ENCODE peak calls at places on chromosomes 7 and 10, in six cellular contexts. R is sigmoid colon, G is IMR-90, C is A549, O is B cell, A is heart right ventricle. D is an unnamed sample.

GRCh38 chr10:103854687-103855423 is 521 bp downstream of the SH3PXD2A start:
- DNase-seq in R (peak; percentile 78), G (peak; percentile 24), C (no peak), O (peak; percentile 65), A (peak; percentile 76), D (peak; percentile 45)

GRCh38 chr7:93148135-93148534 is at the start of gene SAMD9L:
- DNase-seq in R (no peak), G (peak; percentile 28), C (peak; percentile 4), O (peak; percentile 23), A (no peak), D (no peak)

GRCh38 chr7:158185653-158186052 is 402.0 kb downstream of the PTPRN2 start:
- DNase-seq in R (no peak), G (no peak), C (no peak), O (no peak), A (no peak), D (no peak)

GRCh38 chr10:132944510-132944909 is 2.1 kb upstream of the CFAP46 start:
- DNase-seq in R (no peak), G (no peak), C (no peak), O (no peak), A (no peak), D (no peak)

GRCh38 chr10:133377818-133378250 is 1.2 kb upstream of the PAOX start:
- DNase-seq in R (no peak), G (no peak), C (no peak), O (no peak), A (no peak), D (no peak)

GRCh38 chr7:15308831-15309230 is 253.0 kb downstream of the AGMO start:
- DNase-seq in R (no peak), G (no peak), C (no peak), O (no peak), A (no peak), D (no peak)

GRCh38 chr7:38740041-38740440 is 108.9 kb upstream of the AMPH start:
- DNase-seq in R (no peak), G (no peak), C (no peak), O (no peak), A (no peak), D (no peak)

GRCh38 chr10:31864834-31865518 is 63.7 kb downstream of the ARHGAP12 start:
- DNase-seq in R (no peak), G (peak; percentile 54), C (peak; percentile 44), O (no peak), A (no peak), D (no peak)

GRCh38 chr7:69430502-69431145 is 167.7 kb upstream of the AUTS2 start:
- DNase-seq in R (peak; percentile 73), G (no peak), C (no peak), O (peak; percentile 25), A (peak; percentile 39), D (peak; percentile 16)

GRCh38 chr7:44431091-44431608 is 59.3 kb downstream of the NUDCD3 start:
- DNase-seq in R (no peak), G (peak; percentile 28), C (peak; percentile 27), O (no peak), A (no peak), D (peak; percentile 66)

GRCh38 chr10:98848361-98848760 is 387.3 kb downstream of the HPSE2 start:
- DNase-seq in R (no peak), G (no peak), C (no peak), O (no peak), A (no peak), D (no peak)

GRCh38 chr7:26399309-26399610 is 107.6 kb downstream of the SNX10 start:
- DNase-seq in R (no peak), G (peak; percentile 2), C (peak; percentile 48), O (no peak), A (no peak), D (no peak)

GRCh38 chr10:72007246-72007892 is 43.2 kb downstream of the CHST3 start:
- DNase-seq in R (peak; percentile 78), G (no peak), C (no peak), O (no peak), A (peak; percentile 57), D (peak; percentile 49)

GRCh38 chr7:45036317-45036716 is 36.3 kb downstream of the CCM2 start:
- DNase-seq in R (no peak), G (no peak), C (no peak), O (no peak), A (no peak), D (no peak)

GRCh38 chr7:131943616-131944015 is 387.2 kb upstream of the PODXL start:
- DNase-seq in R (no peak), G (no peak), C (no peak), O (no peak), A (no peak), D (no peak)

GRCh38 chr10:104368406-104368805 is 14.8 kb downstream of the CFAP58 start:
- DNase-seq in R (no peak), G (no peak), C (no peak), O (no peak), A (no peak), D (no peak)

GRCh38 chr7:30142710-30143109 is 7.9 kb downstream of the MTURN start:
- DNase-seq in R (no peak), G (peak; percentile 19), C (peak; percentile 31), O (no peak), A (no peak), D (peak; percentile 55)

GRCh38 chr7:43873300-43873699 is 4.0 kb upstream of the MRPS24 start:
- DNase-seq in R (peak; percentile 81), G (peak; percentile 87), C (peak; percentile 9), O (no peak), A (no peak), D (peak; percentile 71)

GRCh38 chr10:37856881-37857286 is 526 bp downstream of the ZNF248 start:
- DNase-seq in R (peak; percentile 71), G (no peak), C (peak; percentile 13), O (peak; percentile 23), A (peak; percentile 30), D (no peak)

GRCh38 chr10:4107328-4107851 is 322.4 kb upstream of the KLF6 start:
- DNase-seq in R (no peak), G (no peak), C (no peak), O (no peak), A (no peak), D (no peak)

GRCh38 chr7:36668080-36668479 is 56.2 kb downstream of the AOAH start:
- DNase-seq in R (no peak), G (peak; percentile 56), C (no peak), O (no peak), A (no peak), D (no peak)

GRCh38 chr7:76423666-76424412 is 911 bp upstream of the ZP3 start:
- DNase-seq in R (no peak), G (no peak), C (no peak), O (no peak), A (no peak), D (no peak)

GRCh38 chr10:113202011-113202410 is 252.0 kb downstream of the TCF7L2 start:
- DNase-seq in R (no peak), G (no peak), C (no peak), O (no peak), A (no peak), D (no peak)

GRCh38 chr7:157690833-157691382 is 354.1 kb downstream of the DNAJB6 start:
- DNase-seq in R (peak; percentile 85), G (no peak), C (no peak), O (no peak), A (peak; percentile 75), D (peak; percentile 30)

GRCh38 chr10:29730969-29731368 is 96.2 kb upstream of the SVIL start:
- DNase-seq in R (peak; percentile 82), G (no peak), C (no peak), O (no peak), A (no peak), D (peak; percentile 57)

GRCh38 chr10:117980216-117980615 is 66.5 kb downstream of the RAB11FIP2 start:
- DNase-seq in R (no peak), G (peak; percentile 87), C (peak; percentile 14), O (no peak), A (no peak), D (no peak)

GRCh38 chr7:12320241-12320640 is 83.4 kb downstream of the VWDE start:
- DNase-seq in R (no peak), G (no peak), C (no peak), O (no peak), A (no peak), D (no peak)

DNA sequence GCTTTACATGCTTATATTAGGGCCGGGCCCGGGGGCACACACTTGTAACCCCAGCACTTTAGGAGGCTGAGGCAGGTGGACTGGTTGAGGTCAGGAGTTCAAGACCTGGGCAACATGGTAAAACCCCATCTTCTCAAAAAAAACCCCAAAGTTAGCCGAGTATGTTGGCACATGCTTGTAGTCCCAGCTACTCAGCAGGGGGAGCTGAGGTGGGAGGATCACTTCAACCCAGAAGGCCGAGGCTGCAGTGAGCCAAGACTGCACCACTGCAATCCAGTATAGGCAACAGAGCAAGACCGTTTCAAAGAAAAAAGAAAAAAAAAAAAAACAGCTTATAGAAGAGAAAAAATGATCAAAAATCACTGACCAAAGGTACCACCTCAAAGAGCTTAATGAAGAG is 63.1 kb downstream of the AMZ1 start:
- DNase-seq in R (no peak), G (no peak), C (no peak), O (no peak), A (no peak), D (no peak)
- TF ChIP-seq CTCF in R (no peak), G (no peak), C (no peak), O (no peak), A (no peak), D (no peak)

DNA sequence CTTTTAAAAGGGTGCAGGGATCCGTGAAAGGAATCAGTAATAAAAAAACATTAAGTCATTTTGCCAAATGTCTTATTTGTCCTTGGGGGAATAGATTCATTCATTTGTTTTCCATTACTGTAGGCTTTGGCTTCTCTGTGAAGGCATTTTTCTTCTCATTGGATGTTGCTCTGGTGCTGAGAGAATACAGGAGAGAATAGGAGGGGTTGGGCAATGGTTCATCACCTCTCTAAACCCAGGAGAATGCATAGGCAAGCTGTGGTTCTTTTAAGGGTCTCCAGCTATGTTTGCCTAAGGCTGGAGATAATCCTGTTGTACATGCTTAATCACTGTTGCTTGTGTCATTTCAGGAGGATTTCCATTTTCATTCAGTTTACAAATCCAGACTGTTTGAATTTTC is 103.4 kb downstream of the SRI start:
- DNase-seq in R (no peak), G (no peak), C (no peak), O (no peak), A (no peak), D (no peak)
- TF ChIP-seq CTCF in R (no peak), G (no peak), C (no peak), O (no peak), A (no peak), D (no peak)

DNA sequence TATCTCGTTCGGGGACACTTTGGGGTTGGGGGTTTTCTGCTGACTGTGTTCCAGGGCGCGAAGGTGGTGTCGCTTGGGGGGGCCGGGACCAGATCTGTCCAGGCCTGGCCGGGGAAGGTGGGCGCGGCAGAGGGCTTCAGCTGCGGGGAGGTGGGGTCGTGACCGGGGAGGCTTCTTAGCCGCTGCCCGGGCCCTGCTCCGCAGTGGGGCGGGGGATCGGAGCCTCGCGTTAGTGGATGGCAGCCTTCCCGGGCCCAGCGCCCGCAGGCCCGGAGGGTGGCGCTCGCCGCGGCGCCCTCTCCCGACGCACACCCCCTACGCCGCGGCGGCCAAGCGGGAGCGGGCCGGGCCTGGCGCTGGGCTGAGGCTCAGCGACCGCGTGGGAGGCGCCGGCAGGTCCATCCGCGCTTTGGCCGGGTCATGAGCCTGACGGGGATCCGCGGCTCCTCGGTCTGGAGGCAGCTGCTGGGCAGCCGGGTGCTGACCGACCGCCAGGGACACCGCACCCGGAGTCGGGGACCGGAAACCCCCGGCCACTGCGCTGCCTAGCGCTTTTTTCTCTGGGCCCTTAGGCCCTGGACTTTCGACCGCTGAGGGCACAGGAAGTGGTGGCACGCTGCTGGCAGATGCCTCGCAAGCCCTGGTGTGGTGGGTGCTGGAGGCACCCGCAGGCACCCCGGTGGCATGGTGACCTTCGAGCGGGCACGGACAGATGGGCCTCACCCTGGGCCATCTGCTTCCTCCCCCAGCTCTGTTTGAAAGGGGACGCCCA is 1.2 kb downstream of the AGAP3 start:
- DNase-seq in R (peak; percentile 84), G (peak; percentile 52), C (peak; percentile 53), O (peak; percentile 85), A (peak; percentile 54), D (no peak)
- TF ChIP-seq CTCF in R (no peak), G (peak; percentile 48), C (peak; percentile 54), O (peak; percentile 33), A (peak; percentile 41), D (no peak)

GRCh38 chr7:1170741-1171501 is 10.9 kb upstream of the ZFAND2A start:
- DNase-seq in R (no peak), G (no peak), C (no peak), O (no peak), A (no peak), D (no peak)
- TF ChIP-seq CTCF in R (no peak), G (no peak), C (no peak), O (no peak), A (no peak), D (no peak)